ENCODE peak calls at places on chromosomes 1 and 21, in ten cellular contexts. One of them, this sample, is unnamed.

GRCh38 chr21:43343095-43343991 is 83.6 kb downstream of the SIK1 start:
- DNase-seq in fibroblast of lung: no peak
- DNase-seq in A549: peak; percentile 98
- DNase-seq in mammary epithelial cell: no peak
- DNase-seq in choroid plexus epithelial cell: no peak
- DNase-seq in hepatocyte: peak; percentile 93
- DNase-seq in IMR-90: no peak
- DNase-seq in uterus: no peak
- DNase-seq in cardiac muscle cell: no peak
- DNase-seq in LNCaP clone FGC: peak; percentile 81
- DNase-seq in this sample: no peak

GRCh38 chr1:16402742-16403141 is 34.5 kb downstream of the SPATA21 start:
- DNase-seq in fibroblast of lung: no peak
- DNase-seq in A549: no peak
- DNase-seq in mammary epithelial cell: no peak
- DNase-seq in choroid plexus epithelial cell: peak; percentile 34
- DNase-seq in hepatocyte: no peak
- DNase-seq in IMR-90: no peak
- DNase-seq in uterus: no peak
- DNase-seq in cardiac muscle cell: no peak
- DNase-seq in LNCaP clone FGC: no peak
- DNase-seq in this sample: no peak

GRCh38 chr21:35217504-35218060 is 168.5 kb upstream of the RUNX1 start:
- DNase-seq in fibroblast of lung: peak; percentile 82
- DNase-seq in A549: peak; percentile 48
- DNase-seq in mammary epithelial cell: peak; percentile 100
- DNase-seq in choroid plexus epithelial cell: peak; percentile 89
- DNase-seq in hepatocyte: peak; percentile 52
- DNase-seq in IMR-90: peak; percentile 85
- DNase-seq in uterus: no peak
- DNase-seq in cardiac muscle cell: no peak
- DNase-seq in LNCaP clone FGC: no peak
- DNase-seq in this sample: no peak

GRCh38 chr1:232952514-232953175 is 2.2 kb downstream of the NTPCR start:
- DNase-seq in fibroblast of lung: peak; percentile 54
- DNase-seq in A549: peak; percentile 80
- DNase-seq in mammary epithelial cell: peak; percentile 76
- DNase-seq in choroid plexus epithelial cell: peak; percentile 47
- DNase-seq in hepatocyte: peak; percentile 69
- DNase-seq in IMR-90: peak; percentile 56
- DNase-seq in uterus: no peak
- DNase-seq in cardiac muscle cell: peak; percentile 61
- DNase-seq in LNCaP clone FGC: peak; percentile 40
- DNase-seq in this sample: peak; percentile 71

GRCh38 chr1:70718086-70718630 is 307.1 kb downstream of the CTH start:
- DNase-seq in fibroblast of lung: no peak
- DNase-seq in A549: no peak
- DNase-seq in mammary epithelial cell: no peak
- DNase-seq in choroid plexus epithelial cell: no peak
- DNase-seq in hepatocyte: no peak
- DNase-seq in IMR-90: no peak
- DNase-seq in uterus: no peak
- DNase-seq in cardiac muscle cell: no peak
- DNase-seq in LNCaP clone FGC: peak; percentile 71
- DNase-seq in this sample: no peak

GRCh38 chr21:43703068-43703880 is 15.7 kb upstream of the PDXK start:
- DNase-seq in fibroblast of lung: peak; percentile 74
- DNase-seq in A549: no peak
- DNase-seq in mammary epithelial cell: no peak
- DNase-seq in choroid plexus epithelial cell: peak; percentile 88
- DNase-seq in hepatocyte: peak; percentile 65
- DNase-seq in IMR-90: peak; percentile 68
- DNase-seq in uterus: no peak
- DNase-seq in cardiac muscle cell: peak; percentile 64
- DNase-seq in LNCaP clone FGC: no peak
- DNase-seq in this sample: peak; percentile 52

GRCh38 chr1:207857447-207857846 is 53.5 kb downstream of the CD34 start:
- DNase-seq in fibroblast of lung: no peak
- DNase-seq in A549: no peak
- DNase-seq in mammary epithelial cell: peak; percentile 50
- DNase-seq in choroid plexus epithelial cell: no peak
- DNase-seq in hepatocyte: no peak
- DNase-seq in IMR-90: no peak
- DNase-seq in uterus: no peak
- DNase-seq in cardiac muscle cell: no peak
- DNase-seq in LNCaP clone FGC: no peak
- DNase-seq in this sample: no peak

GRCh38 chr21:31730687-31731111 is 1.2 kb downstream of the SCAF4 start:
- DNase-seq in fibroblast of lung: no peak
- DNase-seq in A549: peak; percentile 21
- DNase-seq in mammary epithelial cell: peak; percentile 51
- DNase-seq in choroid plexus epithelial cell: peak; percentile 44
- DNase-seq in hepatocyte: no peak
- DNase-seq in IMR-90: peak; percentile 28
- DNase-seq in uterus: no peak
- DNase-seq in cardiac muscle cell: peak; percentile 26
- DNase-seq in LNCaP clone FGC: no peak
- DNase-seq in this sample: peak; percentile 59

GRCh38 chr1:25003000-25003399 is 72.9 kb upstream of the RUNX3 start:
- DNase-seq in fibroblast of lung: no peak
- DNase-seq in A549: no peak
- DNase-seq in mammary epithelial cell: no peak
- DNase-seq in choroid plexus epithelial cell: no peak
- DNase-seq in hepatocyte: no peak
- DNase-seq in IMR-90: no peak
- DNase-seq in uterus: no peak
- DNase-seq in cardiac muscle cell: no peak
- DNase-seq in LNCaP clone FGC: no peak
- DNase-seq in this sample: no peak

GRCh38 chr1:110541996-110542395 is 23.0 kb upstream of the KCNA10 start:
- DNase-seq in fibroblast of lung: no peak
- DNase-seq in A549: no peak
- DNase-seq in mammary epithelial cell: no peak
- DNase-seq in choroid plexus epithelial cell: no peak
- DNase-seq in hepatocyte: no peak
- DNase-seq in IMR-90: no peak
- DNase-seq in uterus: no peak
- DNase-seq in cardiac muscle cell: no peak
- DNase-seq in LNCaP clone FGC: no peak
- DNase-seq in this sample: no peak

DNA sequence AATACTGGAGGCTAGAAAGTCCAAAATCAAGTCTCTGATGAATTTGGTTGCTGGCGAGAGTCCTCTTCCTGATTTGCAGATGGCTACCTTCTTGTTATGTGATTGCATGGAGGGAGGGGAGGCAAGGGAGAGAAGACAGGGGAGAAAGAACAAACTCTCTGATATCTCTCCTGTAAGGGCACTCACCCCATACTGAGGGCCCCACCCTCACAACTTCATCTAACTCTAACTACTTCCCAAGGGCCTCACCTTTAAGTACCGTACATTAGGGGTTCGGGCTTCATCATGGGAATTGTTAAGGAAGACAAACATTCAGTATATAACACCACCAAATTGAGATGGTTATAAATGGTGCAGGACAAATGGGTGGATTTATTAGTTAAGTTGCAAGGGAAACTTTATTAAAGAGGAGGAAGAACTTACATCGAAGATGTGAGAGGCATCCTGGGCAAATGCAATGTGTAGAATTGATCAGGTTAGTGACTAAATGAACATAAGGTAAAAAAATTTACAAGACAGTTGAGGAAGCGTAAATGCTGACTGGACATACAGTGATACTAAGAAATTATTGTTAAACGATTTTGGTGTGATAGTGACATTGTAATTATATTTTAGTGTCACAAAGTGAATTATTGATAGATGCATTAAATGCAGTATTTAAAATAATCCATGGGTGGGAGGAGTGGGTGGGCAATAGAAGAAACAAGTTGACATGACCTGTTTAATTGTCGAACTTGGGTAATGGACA is 10.6 kb downstream of the OR2B11 start:
- DNase-seq in fibroblast of lung: no peak
- DNase-seq in A549: no peak
- DNase-seq in mammary epithelial cell: no peak
- DNase-seq in choroid plexus epithelial cell: no peak
- DNase-seq in hepatocyte: no peak
- DNase-seq in IMR-90: no peak
- DNase-seq in uterus: no peak
- DNase-seq in cardiac muscle cell: no peak
- DNase-seq in LNCaP clone FGC: no peak
- DNase-seq in this sample: no peak
- H3K4me3 ChIP-seq in fibroblast of lung: peak overlapping the region; percentile 62
- H3K4me3 ChIP-seq in A549: peak overlapping the region; percentile 43
- H3K4me3 ChIP-seq in mammary epithelial cell: no peak overlapping the region
- H3K4me3 ChIP-seq in choroid plexus epithelial cell: no peak overlapping the region
- H3K4me3 ChIP-seq in hepatocyte: peak overlapping the region; percentile 40
- H3K4me3 ChIP-seq in IMR-90: no peak overlapping the region
- H3K4me3 ChIP-seq in uterus: no peak overlapping the region
- H3K4me3 ChIP-seq in cardiac muscle cell: peak overlapping the region; percentile 46
- H3K4me3 ChIP-seq in LNCaP clone FGC: no peak overlapping the region
- H3K4me3 ChIP-seq in this sample: no peak overlapping the region

GRCh38 chr21:16195476-16195875 is 465.7 kb downstream of the USP25 start:
- DNase-seq in fibroblast of lung: peak; percentile 86
- DNase-seq in A549: peak; percentile 39
- DNase-seq in mammary epithelial cell: peak; percentile 25
- DNase-seq in choroid plexus epithelial cell: peak; percentile 88
- DNase-seq in hepatocyte: no peak
- DNase-seq in IMR-90: peak; percentile 70
- DNase-seq in uterus: no peak
- DNase-seq in cardiac muscle cell: no peak
- DNase-seq in LNCaP clone FGC: no peak
- DNase-seq in this sample: no peak
- H3K4me3 ChIP-seq in fibroblast of lung: peak overlapping the region; percentile 63
- H3K4me3 ChIP-seq in A549: peak overlapping the region; percentile 51
- H3K4me3 ChIP-seq in mammary epithelial cell: peak overlapping the region; percentile 46
- H3K4me3 ChIP-seq in choroid plexus epithelial cell: peak overlapping the region; percentile 56
- H3K4me3 ChIP-seq in hepatocyte: peak overlapping the region; percentile 30
- H3K4me3 ChIP-seq in IMR-90: no peak overlapping the region
- H3K4me3 ChIP-seq in uterus: peak overlapping the region; percentile 40
- H3K4me3 ChIP-seq in cardiac muscle cell: peak overlapping the region; percentile 48
- H3K4me3 ChIP-seq in LNCaP clone FGC: peak overlapping the region; percentile 61
- H3K4me3 ChIP-seq in this sample: no peak overlapping the region

GRCh38 chr1:6471086-6471841 is 5.3 kb upstream of the TNFRSF25 start:
- DNase-seq in fibroblast of lung: no peak
- DNase-seq in A549: no peak
- DNase-seq in mammary epithelial cell: no peak
- DNase-seq in choroid plexus epithelial cell: no peak
- DNase-seq in hepatocyte: no peak
- DNase-seq in IMR-90: no peak
- DNase-seq in uterus: no peak
- DNase-seq in cardiac muscle cell: no peak
- DNase-seq in LNCaP clone FGC: no peak
- DNase-seq in this sample: peak; percentile 96

GRCh38 chr1:6472391-6472790 is 6.4 kb upstream of the TNFRSF25 start:
- DNase-seq in fibroblast of lung: no peak
- DNase-seq in A549: no peak
- DNase-seq in mammary epithelial cell: no peak
- DNase-seq in choroid plexus epithelial cell: no peak
- DNase-seq in hepatocyte: no peak
- DNase-seq in IMR-90: no peak
- DNase-seq in uterus: no peak
- DNase-seq in cardiac muscle cell: no peak
- DNase-seq in LNCaP clone FGC: no peak
- DNase-seq in this sample: peak; percentile 78

GRCh38 chr1:6470132-6471085 is 4.4 kb upstream of the TNFRSF25 start:
- DNase-seq in fibroblast of lung: no peak
- DNase-seq in A549: no peak
- DNase-seq in mammary epithelial cell: no peak
- DNase-seq in choroid plexus epithelial cell: no peak
- DNase-seq in hepatocyte: no peak
- DNase-seq in IMR-90: no peak
- DNase-seq in uterus: no peak
- DNase-seq in cardiac muscle cell: no peak
- DNase-seq in LNCaP clone FGC: no peak
- DNase-seq in this sample: peak; percentile 86

GRCh38 chr1:6473156-6473555 is 7.2 kb upstream of the TNFRSF25 start:
- DNase-seq in fibroblast of lung: no peak
- DNase-seq in A549: no peak
- DNase-seq in mammary epithelial cell: no peak
- DNase-seq in choroid plexus epithelial cell: no peak
- DNase-seq in hepatocyte: no peak
- DNase-seq in IMR-90: no peak
- DNase-seq in uterus: no peak
- DNase-seq in cardiac muscle cell: no peak
- DNase-seq in LNCaP clone FGC: no peak
- DNase-seq in this sample: no peak

GRCh38 chr1:6471969-6472368 is 6.0 kb upstream of the TNFRSF25 start:
- DNase-seq in fibroblast of lung: no peak
- DNase-seq in A549: no peak
- DNase-seq in mammary epithelial cell: no peak
- DNase-seq in choroid plexus epithelial cell: no peak
- DNase-seq in hepatocyte: peak; percentile 60
- DNase-seq in IMR-90: no peak
- DNase-seq in uterus: no peak
- DNase-seq in cardiac muscle cell: no peak
- DNase-seq in LNCaP clone FGC: no peak
- DNase-seq in this sample: no peak
- H3K4me3 ChIP-seq in fibroblast of lung: no peak overlapping the region
- H3K4me3 ChIP-seq in A549: no peak overlapping the region
- H3K4me3 ChIP-seq in mammary epithelial cell: no peak overlapping the region
- H3K4me3 ChIP-seq in choroid plexus epithelial cell: no peak overlapping the region
- H3K4me3 ChIP-seq in hepatocyte: no peak overlapping the region
- H3K4me3 ChIP-seq in IMR-90: no peak overlapping the region
- H3K4me3 ChIP-seq in uterus: no peak overlapping the region
- H3K4me3 ChIP-seq in cardiac muscle cell: no peak overlapping the region
- H3K4me3 ChIP-seq in LNCaP clone FGC: no peak overlapping the region
- H3K4me3 ChIP-seq in this sample: no peak overlapping the region

DNA sequence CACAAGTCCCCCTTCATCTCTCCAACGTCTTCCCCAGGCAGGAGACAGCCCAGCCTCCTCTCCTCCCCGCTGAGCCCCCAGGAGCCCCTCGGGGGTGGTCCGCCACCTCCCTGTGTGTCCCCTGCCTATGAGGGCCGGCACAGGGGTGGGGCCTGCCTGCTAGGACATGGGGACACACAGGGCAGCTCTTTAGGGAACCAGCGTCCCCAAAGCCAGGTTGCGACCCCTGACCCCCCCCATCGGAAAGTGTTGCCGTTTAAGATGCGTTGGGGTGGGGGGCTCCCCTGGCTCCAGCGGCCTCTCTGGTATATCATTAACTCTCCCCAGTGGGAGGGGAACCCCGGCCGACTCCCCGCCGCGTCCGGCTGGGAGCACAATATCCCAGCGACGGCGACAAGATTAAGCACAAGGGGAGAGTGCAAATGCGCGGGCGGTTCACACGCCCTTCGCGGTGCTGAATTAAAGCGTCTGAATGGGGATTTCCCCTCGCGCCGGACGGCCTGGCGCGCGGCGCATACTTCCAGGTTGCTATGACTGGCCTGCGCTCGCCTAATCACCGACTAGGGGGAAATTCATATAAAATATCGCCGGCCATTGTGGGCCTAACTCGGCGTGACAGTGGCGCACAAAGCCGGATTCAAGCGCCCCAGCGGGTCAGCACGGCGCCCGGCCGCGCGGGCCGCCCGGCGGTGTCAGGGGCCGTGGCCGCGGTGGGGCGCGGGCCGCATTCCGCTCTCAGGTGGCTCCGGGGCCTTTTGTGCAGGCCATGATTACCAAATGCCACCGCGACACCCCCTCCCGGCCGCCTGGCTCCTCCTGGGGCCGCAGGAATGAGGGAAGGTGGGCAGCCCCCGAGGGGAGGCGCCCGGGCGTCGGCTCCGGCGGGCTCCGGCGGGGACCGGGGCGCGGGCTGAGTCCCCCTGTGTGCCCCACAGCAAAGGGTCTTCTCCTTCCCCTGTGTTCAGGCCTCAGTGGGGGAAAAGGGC is 30.9 kb downstream of the WNT3A start:
- DNase-seq in fibroblast of lung: no peak
- DNase-seq in A549: no peak
- DNase-seq in mammary epithelial cell: peak; percentile 52
- DNase-seq in choroid plexus epithelial cell: peak; percentile 40
- DNase-seq in hepatocyte: peak; percentile 66
- DNase-seq in IMR-90: peak; percentile 19
- DNase-seq in uterus: no peak
- DNase-seq in cardiac muscle cell: no peak
- DNase-seq in LNCaP clone FGC: no peak
- DNase-seq in this sample: no peak
- H3K4me3 ChIP-seq in fibroblast of lung: no peak overlapping the region
- H3K4me3 ChIP-seq in A549: no peak overlapping the region
- H3K4me3 ChIP-seq in mammary epithelial cell: no peak overlapping the region
- H3K4me3 ChIP-seq in choroid plexus epithelial cell: no peak overlapping the region
- H3K4me3 ChIP-seq in hepatocyte: no peak overlapping the region
- H3K4me3 ChIP-seq in IMR-90: no peak overlapping the region
- H3K4me3 ChIP-seq in uterus: no peak overlapping the region
- H3K4me3 ChIP-seq in cardiac muscle cell: peak overlapping the region; percentile 17
- H3K4me3 ChIP-seq in LNCaP clone FGC: no peak overlapping the region
- H3K4me3 ChIP-seq in this sample: no peak overlapping the region

This sample was measured in K562.